ENCODE peak calls at places on chromosomes 1 and 21, in ten cellular contexts. One of them, this sample, is unnamed.

GRCh38 chr1:200895801-200896570 is 1.3 kb downstream of the INAVA start:
- DNase-seq in germinal center: no peak
- DNase-seq in psoas muscle: no peak
- DNase-seq in ovary: no peak
- DNase-seq in AG20443: no peak
- DNase-seq in D341Med: no peak
- DNase-seq in stimulated activated CD8-positive, alpha-beta memory T cell treated with anti-CD3 and anti-CD28 coated beads, Interleukin-4, amount 100 ng/mL, for 4 hours: no peak
- DNase-seq in posterior vena cava: no peak
- DNase-seq in NCI-H1436: no peak
- DNase-seq in lower lobe of right lung: no peak
- DNase-seq in this sample: no peak

GRCh38 chr1:29310616-29311180 is 74.4 kb downstream of the PTPRU start:
- DNase-seq in germinal center: no peak
- DNase-seq in psoas muscle: no peak
- DNase-seq in ovary: no peak
- DNase-seq in AG20443: no peak
- DNase-seq in D341Med: no peak
- DNase-seq in stimulated activated CD8-positive, alpha-beta memory T cell treated with anti-CD3 and anti-CD28 coated beads, Interleukin-4, amount 100 ng/mL, for 4 hours: no peak
- DNase-seq in posterior vena cava: peak
- DNase-seq in NCI-H1436: no peak
- DNase-seq in lower lobe of right lung: peak
- DNase-seq in this sample: no peak

GRCh38 chr21:18529253-18529652 is 125.7 kb upstream of the TMPRSS15 start:
- DNase-seq in germinal center: no peak
- DNase-seq in psoas muscle: no peak
- DNase-seq in ovary: no peak
- DNase-seq in AG20443: no peak
- DNase-seq in D341Med: no peak
- DNase-seq in stimulated activated CD8-positive, alpha-beta memory T cell treated with anti-CD3 and anti-CD28 coated beads, Interleukin-4, amount 100 ng/mL, for 4 hours: no peak
- DNase-seq in posterior vena cava: no peak
- DNase-seq in NCI-H1436: no peak
- DNase-seq in lower lobe of right lung: no peak
- DNase-seq in this sample: peak

GRCh38 chr1:15201849-15202551 is 45.0 kb upstream of the FHAD1 start:
- DNase-seq in germinal center: no peak
- DNase-seq in psoas muscle: peak
- DNase-seq in ovary: no peak
- DNase-seq in AG20443: no peak
- DNase-seq in D341Med: no peak
- DNase-seq in stimulated activated CD8-positive, alpha-beta memory T cell treated with anti-CD3 and anti-CD28 coated beads, Interleukin-4, amount 100 ng/mL, for 4 hours: no peak
- DNase-seq in posterior vena cava: peak
- DNase-seq in NCI-H1436: no peak
- DNase-seq in lower lobe of right lung: no peak
- DNase-seq in this sample: no peak

GRCh38 chr1:180173952-180174351 is 19.3 kb downstream of the QSOX1 start:
- DNase-seq in germinal center: no peak
- DNase-seq in psoas muscle: peak
- DNase-seq in ovary: peak
- DNase-seq in AG20443: peak
- DNase-seq in D341Med: no peak
- DNase-seq in stimulated activated CD8-positive, alpha-beta memory T cell treated with anti-CD3 and anti-CD28 coated beads, Interleukin-4, amount 100 ng/mL, for 4 hours: no peak
- DNase-seq in posterior vena cava: peak
- DNase-seq in NCI-H1436: no peak
- DNase-seq in lower lobe of right lung: peak
- DNase-seq in this sample: peak

GRCh38 chr1:39738622-39739366 is at the start of gene PPIE:
- DNase-seq in germinal center: peak
- DNase-seq in psoas muscle: peak
- DNase-seq in ovary: peak
- DNase-seq in AG20443: peak
- DNase-seq in D341Med: peak
- DNase-seq in stimulated activated CD8-positive, alpha-beta memory T cell treated with anti-CD3 and anti-CD28 coated beads, Interleukin-4, amount 100 ng/mL, for 4 hours: peak
- DNase-seq in posterior vena cava: peak
- DNase-seq in NCI-H1436: peak
- DNase-seq in lower lobe of right lung: peak
- DNase-seq in this sample: peak

GRCh38 chr21:37045139-37045538 is 27.7 kb downstream of the PIGP start:
- DNase-seq in germinal center: peak
- DNase-seq in psoas muscle: no peak
- DNase-seq in ovary: no peak
- DNase-seq in AG20443: no peak
- DNase-seq in D341Med: no peak
- DNase-seq in stimulated activated CD8-positive, alpha-beta memory T cell treated with anti-CD3 and anti-CD28 coated beads, Interleukin-4, amount 100 ng/mL, for 4 hours: no peak
- DNase-seq in posterior vena cava: no peak
- DNase-seq in NCI-H1436: no peak
- DNase-seq in lower lobe of right lung: no peak
- DNase-seq in this sample: no peak

GRCh38 chr1:4880621-4881020 is 226.2 kb downstream of the AJAP1 start:
- DNase-seq in germinal center: no peak
- DNase-seq in psoas muscle: no peak
- DNase-seq in ovary: no peak
- DNase-seq in AG20443: no peak
- DNase-seq in D341Med: no peak
- DNase-seq in stimulated activated CD8-positive, alpha-beta memory T cell treated with anti-CD3 and anti-CD28 coated beads, Interleukin-4, amount 100 ng/mL, for 4 hours: no peak
- DNase-seq in posterior vena cava: no peak
- DNase-seq in NCI-H1436: no peak
- DNase-seq in lower lobe of right lung: no peak
- DNase-seq in this sample: no peak

GRCh38 chr21:45469273-45470086 is 64.5 kb downstream of the COL18A1 start:
- DNase-seq in germinal center: no peak
- DNase-seq in psoas muscle: peak
- DNase-seq in ovary: no peak
- DNase-seq in AG20443: no peak
- DNase-seq in D341Med: no peak
- DNase-seq in stimulated activated CD8-positive, alpha-beta memory T cell treated with anti-CD3 and anti-CD28 coated beads, Interleukin-4, amount 100 ng/mL, for 4 hours: no peak
- DNase-seq in posterior vena cava: peak
- DNase-seq in NCI-H1436: no peak
- DNase-seq in lower lobe of right lung: no peak
- DNase-seq in this sample: no peak

GRCh38 chr1:43622901-43623780 is 26.8 kb upstream of the KDM4A start:
- DNase-seq in germinal center: no peak
- DNase-seq in psoas muscle: no peak
- DNase-seq in ovary: peak
- DNase-seq in AG20443: no peak
- DNase-seq in D341Med: no peak
- DNase-seq in stimulated activated CD8-positive, alpha-beta memory T cell treated with anti-CD3 and anti-CD28 coated beads, Interleukin-4, amount 100 ng/mL, for 4 hours: no peak
- DNase-seq in posterior vena cava: peak
- DNase-seq in NCI-H1436: no peak
- DNase-seq in lower lobe of right lung: peak
- DNase-seq in this sample: no peak

GRCh38 chr1:169364948-169365347 is 2.6 kb downstream of the NME7 start:
- DNase-seq in germinal center: no peak
- DNase-seq in psoas muscle: no peak
- DNase-seq in ovary: no peak
- DNase-seq in AG20443: no peak
- DNase-seq in D341Med: no peak
- DNase-seq in stimulated activated CD8-positive, alpha-beta memory T cell treated with anti-CD3 and anti-CD28 coated beads, Interleukin-4, amount 100 ng/mL, for 4 hours: no peak
- DNase-seq in posterior vena cava: no peak
- DNase-seq in NCI-H1436: no peak
- DNase-seq in lower lobe of right lung: no peak
- DNase-seq in this sample: no peak

GRCh38 chr1:159915571-159916239 is 9.6 kb downstream of the TAGLN2 start:
- DNase-seq in germinal center: no peak
- DNase-seq in psoas muscle: no peak
- DNase-seq in ovary: no peak
- DNase-seq in AG20443: no peak
- DNase-seq in D341Med: no peak
- DNase-seq in stimulated activated CD8-positive, alpha-beta memory T cell treated with anti-CD3 and anti-CD28 coated beads, Interleukin-4, amount 100 ng/mL, for 4 hours: no peak
- DNase-seq in posterior vena cava: peak
- DNase-seq in NCI-H1436: no peak
- DNase-seq in lower lobe of right lung: no peak
- DNase-seq in this sample: no peak

GRCh38 chr1:180515857-180516388 is 13.5 kb upstream of the ACBD6 start:
- DNase-seq in germinal center: peak
- DNase-seq in psoas muscle: peak
- DNase-seq in ovary: peak
- DNase-seq in AG20443: peak
- DNase-seq in D341Med: peak
- DNase-seq in stimulated activated CD8-positive, alpha-beta memory T cell treated with anti-CD3 and anti-CD28 coated beads, Interleukin-4, amount 100 ng/mL, for 4 hours: peak
- DNase-seq in posterior vena cava: no peak
- DNase-seq in NCI-H1436: peak
- DNase-seq in lower lobe of right lung: peak
- DNase-seq in this sample: peak

GRCh38 chr21:42594616-42595280 is 58.7 kb upstream of the PDE9A start:
- DNase-seq in germinal center: no peak
- DNase-seq in psoas muscle: no peak
- DNase-seq in ovary: no peak
- DNase-seq in AG20443: no peak
- DNase-seq in D341Med: no peak
- DNase-seq in stimulated activated CD8-positive, alpha-beta memory T cell treated with anti-CD3 and anti-CD28 coated beads, Interleukin-4, amount 100 ng/mL, for 4 hours: no peak
- DNase-seq in posterior vena cava: peak
- DNase-seq in NCI-H1436: no peak
- DNase-seq in lower lobe of right lung: no peak
- DNase-seq in this sample: no peak

GRCh38 chr1:16144325-16145029 is 11.4 kb downstream of the EPHA2 start:
- DNase-seq in germinal center: no peak
- DNase-seq in psoas muscle: no peak
- DNase-seq in ovary: no peak
- DNase-seq in AG20443: no peak
- DNase-seq in D341Med: no peak
- DNase-seq in stimulated activated CD8-positive, alpha-beta memory T cell treated with anti-CD3 and anti-CD28 coated beads, Interleukin-4, amount 100 ng/mL, for 4 hours: no peak
- DNase-seq in posterior vena cava: no peak
- DNase-seq in NCI-H1436: no peak
- DNase-seq in lower lobe of right lung: no peak
- DNase-seq in this sample: no peak

GRCh38 chr1:46532498-46533178 is 18.8 kb downstream of the KNCN start:
- DNase-seq in germinal center: peak
- DNase-seq in psoas muscle: peak
- DNase-seq in ovary: peak
- DNase-seq in AG20443: peak
- DNase-seq in D341Med: peak
- DNase-seq in stimulated activated CD8-positive, alpha-beta memory T cell treated with anti-CD3 and anti-CD28 coated beads, Interleukin-4, amount 100 ng/mL, for 4 hours: peak
- DNase-seq in posterior vena cava: peak
- DNase-seq in NCI-H1436: peak
- DNase-seq in lower lobe of right lung: peak
- DNase-seq in this sample: peak

GRCh38 chr1:184152502-184152901 is 101.0 kb downstream of the TSEN15 start:
- DNase-seq in germinal center: no peak
- DNase-seq in psoas muscle: peak
- DNase-seq in ovary: peak
- DNase-seq in AG20443: peak
- DNase-seq in D341Med: no peak
- DNase-seq in stimulated activated CD8-positive, alpha-beta memory T cell treated with anti-CD3 and anti-CD28 coated beads, Interleukin-4, amount 100 ng/mL, for 4 hours: no peak
- DNase-seq in posterior vena cava: no peak
- DNase-seq in NCI-H1436: no peak
- DNase-seq in lower lobe of right lung: no peak
- DNase-seq in this sample: peak

GRCh38 chr1:26034504-26035202 is 11.3 kb downstream of the SLC30A2 start:
- DNase-seq in germinal center: no peak
- DNase-seq in psoas muscle: no peak
- DNase-seq in ovary: no peak
- DNase-seq in AG20443: no peak
- DNase-seq in D341Med: peak
- DNase-seq in stimulated activated CD8-positive, alpha-beta memory T cell treated with anti-CD3 and anti-CD28 coated beads, Interleukin-4, amount 100 ng/mL, for 4 hours: no peak
- DNase-seq in posterior vena cava: no peak
- DNase-seq in NCI-H1436: no peak
- DNase-seq in lower lobe of right lung: no peak
- DNase-seq in this sample: no peak

GRCh38 chr1:193504920-193505319 is 318.5 kb upstream of the B3GALT2 start:
- DNase-seq in germinal center: no peak
- DNase-seq in psoas muscle: no peak
- DNase-seq in ovary: no peak
- DNase-seq in AG20443: no peak
- DNase-seq in D341Med: no peak
- DNase-seq in stimulated activated CD8-positive, alpha-beta memory T cell treated with anti-CD3 and anti-CD28 coated beads, Interleukin-4, amount 100 ng/mL, for 4 hours: no peak
- DNase-seq in posterior vena cava: no peak
- DNase-seq in NCI-H1436: no peak
- DNase-seq in lower lobe of right lung: no peak
- DNase-seq in this sample: no peak

GRCh38 chr1:44078087-44078486 is 40.5 kb upstream of the KLF17 start:
- DNase-seq in germinal center: no peak
- DNase-seq in psoas muscle: no peak
- DNase-seq in ovary: no peak
- DNase-seq in AG20443: no peak
- DNase-seq in D341Med: no peak
- DNase-seq in stimulated activated CD8-positive, alpha-beta memory T cell treated with anti-CD3 and anti-CD28 coated beads, Interleukin-4, amount 100 ng/mL, for 4 hours: no peak
- DNase-seq in posterior vena cava: no peak
- DNase-seq in NCI-H1436: no peak
- DNase-seq in lower lobe of right lung: no peak
- DNase-seq in this sample: no peak

GRCh38 chr1:47191940-47192457 is 2.2 kb upstream of the PDZK1IP1 start:
- DNase-seq in germinal center: no peak
- DNase-seq in psoas muscle: peak
- DNase-seq in ovary: no peak
- DNase-seq in AG20443: no peak
- DNase-seq in D341Med: no peak
- DNase-seq in stimulated activated CD8-positive, alpha-beta memory T cell treated with anti-CD3 and anti-CD28 coated beads, Interleukin-4, amount 100 ng/mL, for 4 hours: no peak
- DNase-seq in posterior vena cava: peak
- DNase-seq in NCI-H1436: no peak
- DNase-seq in lower lobe of right lung: no peak
- DNase-seq in this sample: no peak

GRCh38 chr1:18200136-18200717 is 92.6 kb downstream of the IGSF21 start:
- DNase-seq in germinal center: no peak
- DNase-seq in psoas muscle: no peak
- DNase-seq in ovary: no peak
- DNase-seq in AG20443: no peak
- DNase-seq in D341Med: no peak
- DNase-seq in stimulated activated CD8-positive, alpha-beta memory T cell treated with anti-CD3 and anti-CD28 coated beads, Interleukin-4, amount 100 ng/mL, for 4 hours: no peak
- DNase-seq in posterior vena cava: no peak
- DNase-seq in NCI-H1436: no peak
- DNase-seq in lower lobe of right lung: no peak
- DNase-seq in this sample: no peak

GRCh38 chr1:205870236-205870635 is 20.3 kb upstream of the PM20D1 start:
- DNase-seq in germinal center: no peak
- DNase-seq in psoas muscle: no peak
- DNase-seq in ovary: no peak
- DNase-seq in AG20443: no peak
- DNase-seq in D341Med: no peak
- DNase-seq in stimulated activated CD8-positive, alpha-beta memory T cell treated with anti-CD3 and anti-CD28 coated beads, Interleukin-4, amount 100 ng/mL, for 4 hours: no peak
- DNase-seq in posterior vena cava: no peak
- DNase-seq in NCI-H1436: no peak
- DNase-seq in lower lobe of right lung: no peak
- DNase-seq in this sample: no peak

GRCh38 chr1:186139706-186140105 is 235.3 kb downstream of the TPR start:
- DNase-seq in germinal center: no peak
- DNase-seq in psoas muscle: no peak
- DNase-seq in ovary: no peak
- DNase-seq in AG20443: peak
- DNase-seq in D341Med: no peak
- DNase-seq in stimulated activated CD8-positive, alpha-beta memory T cell treated with anti-CD3 and anti-CD28 coated beads, Interleukin-4, amount 100 ng/mL, for 4 hours: no peak
- DNase-seq in posterior vena cava: no peak
- DNase-seq in NCI-H1436: no peak
- DNase-seq in lower lobe of right lung: no peak
- DNase-seq in this sample: peak

GRCh38 chr1:55887103-55887712 is 672.0 kb upstream of the USP24 start:
- DNase-seq in germinal center: no peak
- DNase-seq in psoas muscle: no peak
- DNase-seq in ovary: no peak
- DNase-seq in AG20443: no peak
- DNase-seq in D341Med: no peak
- DNase-seq in stimulated activated CD8-positive, alpha-beta memory T cell treated with anti-CD3 and anti-CD28 coated beads, Interleukin-4, amount 100 ng/mL, for 4 hours: no peak
- DNase-seq in posterior vena cava: no peak
- DNase-seq in NCI-H1436: no peak
- DNase-seq in lower lobe of right lung: no peak
- DNase-seq in this sample: no peak

GRCh38 chr1:174021611-174022079 is 512 bp downstream of the RC3H1 start:
- DNase-seq in germinal center: peak
- DNase-seq in psoas muscle: peak
- DNase-seq in ovary: peak
- DNase-seq in AG20443: peak
- DNase-seq in D341Med: no peak
- DNase-seq in stimulated activated CD8-positive, alpha-beta memory T cell treated with anti-CD3 and anti-CD28 coated beads, Interleukin-4, amount 100 ng/mL, for 4 hours: no peak
- DNase-seq in posterior vena cava: peak
- DNase-seq in NCI-H1436: peak
- DNase-seq in lower lobe of right lung: peak
- DNase-seq in this sample: peak

GRCh38 chr1:18815203-18815531 is 44.3 kb downstream of the TAS1R2 start:
- DNase-seq in germinal center: no peak
- DNase-seq in psoas muscle: no peak
- DNase-seq in ovary: no peak
- DNase-seq in AG20443: no peak
- DNase-seq in D341Med: no peak
- DNase-seq in stimulated activated CD8-positive, alpha-beta memory T cell treated with anti-CD3 and anti-CD28 coated beads, Interleukin-4, amount 100 ng/mL, for 4 hours: no peak
- DNase-seq in posterior vena cava: no peak
- DNase-seq in NCI-H1436: no peak
- DNase-seq in lower lobe of right lung: no peak
- DNase-seq in this sample: no peak

GRCh38 chr1:83901547-83902155 is 97.3 kb downstream of the TTLL7 start:
- DNase-seq in germinal center: no peak
- DNase-seq in psoas muscle: no peak
- DNase-seq in ovary: no peak
- DNase-seq in AG20443: peak
- DNase-seq in D341Med: no peak
- DNase-seq in stimulated activated CD8-positive, alpha-beta memory T cell treated with anti-CD3 and anti-CD28 coated beads, Interleukin-4, amount 100 ng/mL, for 4 hours: no peak
- DNase-seq in posterior vena cava: no peak
- DNase-seq in NCI-H1436: no peak
- DNase-seq in lower lobe of right lung: no peak
- DNase-seq in this sample: peak